ENCODE peak calls at places on chromosomes 13 and 19, in six cellular contexts. One of them, this sample, is unnamed.
A peak's percentile ranks its signal among the peaks of the same experiment; 100 is the strongest.

GRCh38 chr13:30006246-30006645 is 155.8 kb upstream of the UBL3 start:
- DNase-seq in endodermal cell: no peak
- DNase-seq in HFF-Myc: no peak
- DNase-seq in tibial nerve: no peak
- DNase-seq in right atrium auricular region: no peak
- DNase-seq in fibroblast of lung: no peak
- DNase-seq in this sample: no peak

GRCh38 chr19:41588497-41589209 is 12.7 kb downstream of the CEACAM21 start:
- DNase-seq in endodermal cell: peak; percentile 81
- DNase-seq in HFF-Myc: peak; percentile 9
- DNase-seq in tibial nerve: peak; percentile 25
- DNase-seq in right atrium auricular region: no peak
- DNase-seq in fibroblast of lung: peak; percentile 15
- DNase-seq in this sample: peak; percentile 52

GRCh38 chr13:35475960-35476943 is at the start of gene MAB21L1:
- DNase-seq in endodermal cell: peak; percentile 68
- DNase-seq in HFF-Myc: peak; percentile 96
- DNase-seq in tibial nerve: peak; percentile 77
- DNase-seq in right atrium auricular region: no peak
- DNase-seq in fibroblast of lung: peak; percentile 52
- DNase-seq in this sample: no peak

GRCh38 chr13:82364525-82364924 is 1517.7 kb downstream of the SLITRK1 start:
- DNase-seq in endodermal cell: no peak
- DNase-seq in HFF-Myc: no peak
- DNase-seq in tibial nerve: no peak
- DNase-seq in right atrium auricular region: no peak
- DNase-seq in fibroblast of lung: no peak
- DNase-seq in this sample: no peak

GRCh38 chr13:32378012-32378411 is 49.9 kb downstream of the N4BP2L1 start:
- DNase-seq in endodermal cell: no peak
- DNase-seq in HFF-Myc: no peak
- DNase-seq in tibial nerve: no peak
- DNase-seq in right atrium auricular region: no peak
- DNase-seq in fibroblast of lung: peak; percentile 14
- DNase-seq in this sample: no peak

GRCh38 chr13:106143392-106143791 is 392.1 kb downstream of the EFNB2 start:
- DNase-seq in endodermal cell: no peak
- DNase-seq in HFF-Myc: no peak
- DNase-seq in tibial nerve: no peak
- DNase-seq in right atrium auricular region: no peak
- DNase-seq in fibroblast of lung: peak; percentile 95
- DNase-seq in this sample: no peak

GRCh38 chr13:77729502-77730221 is 32.2 kb downstream of the SLAIN1 start:
- DNase-seq in endodermal cell: no peak
- DNase-seq in HFF-Myc: no peak
- DNase-seq in tibial nerve: no peak
- DNase-seq in right atrium auricular region: no peak
- DNase-seq in fibroblast of lung: no peak
- DNase-seq in this sample: no peak

GRCh38 chr19:34639491-34640085 is 37.4 kb downstream of the SCGB2B2 start:
- DNase-seq in endodermal cell: peak; percentile 80
- DNase-seq in HFF-Myc: peak; percentile 12
- DNase-seq in tibial nerve: peak; percentile 27
- DNase-seq in right atrium auricular region: no peak
- DNase-seq in fibroblast of lung: peak; percentile 80
- DNase-seq in this sample: no peak

GRCh38 chr19:3115916-3116602 is 19.8 kb upstream of the GNA15 start:
- DNase-seq in endodermal cell: peak; percentile 80
- DNase-seq in HFF-Myc: no peak
- DNase-seq in tibial nerve: no peak
- DNase-seq in right atrium auricular region: no peak
- DNase-seq in fibroblast of lung: no peak
- DNase-seq in this sample: no peak

GRCh38 chr13:112141643-112142400 is 74.9 kb downstream of the SOX1 start:
- DNase-seq in endodermal cell: no peak
- DNase-seq in HFF-Myc: no peak
- DNase-seq in tibial nerve: no peak
- DNase-seq in right atrium auricular region: no peak
- DNase-seq in fibroblast of lung: no peak
- DNase-seq in this sample: no peak

GRCh38 chr13:33512880-33513554 is 227.5 kb upstream of the STARD13 start:
- DNase-seq in endodermal cell: no peak
- DNase-seq in HFF-Myc: peak; percentile 42
- DNase-seq in tibial nerve: no peak
- DNase-seq in right atrium auricular region: no peak
- DNase-seq in fibroblast of lung: peak; percentile 54
- DNase-seq in this sample: no peak

GRCh38 chr19:32318884-32319520 is 26.4 kb upstream of the ZNF507 start:
- DNase-seq in endodermal cell: peak; percentile 90
- DNase-seq in HFF-Myc: no peak
- DNase-seq in tibial nerve: no peak
- DNase-seq in right atrium auricular region: no peak
- DNase-seq in fibroblast of lung: no peak
- DNase-seq in this sample: peak; percentile 62

GRCh38 chr19:10074153-10074552 is 12.0 kb upstream of the SHFL start:
- DNase-seq in endodermal cell: no peak
- DNase-seq in HFF-Myc: no peak
- DNase-seq in tibial nerve: no peak
- DNase-seq in right atrium auricular region: no peak
- DNase-seq in fibroblast of lung: peak; percentile 41
- DNase-seq in this sample: no peak

GRCh38 chr13:73932091-73932490 is 202.1 kb downstream of the KLF12 start:
- DNase-seq in endodermal cell: no peak
- DNase-seq in HFF-Myc: no peak
- DNase-seq in tibial nerve: no peak
- DNase-seq in right atrium auricular region: no peak
- DNase-seq in fibroblast of lung: no peak
- DNase-seq in this sample: no peak

GRCh38 chr19:6551607-6552450 is 21.0 kb downstream of the TNFSF9 start:
- DNase-seq in endodermal cell: peak; percentile 91
- DNase-seq in HFF-Myc: no peak
- DNase-seq in tibial nerve: no peak
- DNase-seq in right atrium auricular region: no peak
- DNase-seq in fibroblast of lung: no peak
- DNase-seq in this sample: no peak

GRCh38 chr19:33616857-33617256 is 4.9 kb upstream of the CHST8 start:
- DNase-seq in endodermal cell: no peak
- DNase-seq in HFF-Myc: no peak
- DNase-seq in tibial nerve: no peak
- DNase-seq in right atrium auricular region: no peak
- DNase-seq in fibroblast of lung: no peak
- DNase-seq in this sample: no peak

GRCh38 chr13:79585033-79585432 is 104.1 kb downstream of the NDFIP2 start:
- DNase-seq in endodermal cell: no peak
- DNase-seq in HFF-Myc: no peak
- DNase-seq in tibial nerve: no peak
- DNase-seq in right atrium auricular region: no peak
- DNase-seq in fibroblast of lung: no peak
- DNase-seq in this sample: no peak

GRCh38 chr13:99926014-99926731 is 45.4 kb downstream of the ZIC5 start:
- DNase-seq in endodermal cell: no peak
- DNase-seq in HFF-Myc: no peak
- DNase-seq in tibial nerve: no peak
- DNase-seq in right atrium auricular region: no peak
- DNase-seq in fibroblast of lung: peak; percentile 14
- DNase-seq in this sample: no peak

GRCh38 chr13:43156916-43157315 is 133.5 kb downstream of the DNAJC15 start:
- DNase-seq in endodermal cell: no peak
- DNase-seq in HFF-Myc: no peak
- DNase-seq in tibial nerve: no peak
- DNase-seq in right atrium auricular region: no peak
- DNase-seq in fibroblast of lung: no peak
- DNase-seq in this sample: no peak

GRCh38 chr19:3494051-3494450 is 6.4 kb downstream of the DOHH start:
- DNase-seq in endodermal cell: peak; percentile 94
- DNase-seq in HFF-Myc: no peak
- DNase-seq in tibial nerve: no peak
- DNase-seq in right atrium auricular region: no peak
- DNase-seq in fibroblast of lung: no peak
- DNase-seq in this sample: no peak

GRCh38 chr13:110233181-110233641 is 73.7 kb downstream of the COL4A1 start:
- DNase-seq in endodermal cell: peak; percentile 13
- DNase-seq in HFF-Myc: peak; percentile 88
- DNase-seq in tibial nerve: peak; percentile 82
- DNase-seq in right atrium auricular region: peak; percentile 88
- DNase-seq in fibroblast of lung: peak; percentile 95
- DNase-seq in this sample: no peak

GRCh38 chr13:92175330-92175729 is 776.9 kb downstream of the GPC5 start:
- DNase-seq in endodermal cell: peak; percentile 51
- DNase-seq in HFF-Myc: no peak
- DNase-seq in tibial nerve: peak; percentile 15
- DNase-seq in right atrium auricular region: no peak
- DNase-seq in fibroblast of lung: peak; percentile 88
- DNase-seq in this sample: no peak

GRCh38 chr13:23637813-23638212 is 67.6 kb downstream of the TNFRSF19 start:
- DNase-seq in endodermal cell: no peak
- DNase-seq in HFF-Myc: no peak
- DNase-seq in tibial nerve: no peak
- DNase-seq in right atrium auricular region: no peak
- DNase-seq in fibroblast of lung: no peak
- DNase-seq in this sample: no peak

GRCh38 chr19:41753936-41754529 is 1.3 kb upstream of the CEACAM6 start:
- DNase-seq in endodermal cell: peak; percentile 85
- DNase-seq in HFF-Myc: peak; percentile 3
- DNase-seq in tibial nerve: peak; percentile 53
- DNase-seq in right atrium auricular region: no peak
- DNase-seq in fibroblast of lung: peak; percentile 11
- DNase-seq in this sample: no peak

GRCh38 chr19:3783660-3784584 is 2.3 kb downstream of the MATK start:
- DNase-seq in endodermal cell: peak; percentile 86
- DNase-seq in HFF-Myc: no peak
- DNase-seq in tibial nerve: no peak
- DNase-seq in right atrium auricular region: no peak
- DNase-seq in fibroblast of lung: no peak
- DNase-seq in this sample: no peak

GRCh38 chr13:27339299-27339698 is 68.7 kb downstream of the RASL11A start:
- DNase-seq in endodermal cell: peak; percentile 92
- DNase-seq in HFF-Myc: peak; percentile 22
- DNase-seq in tibial nerve: peak; percentile 29
- DNase-seq in right atrium auricular region: no peak
- DNase-seq in fibroblast of lung: peak; percentile 61
- DNase-seq in this sample: no peak

GRCh38 chr19:17685451-17686026 is 2.6 kb downstream of the UNC13A start:
- DNase-seq in endodermal cell: peak; percentile 83
- DNase-seq in HFF-Myc: no peak
- DNase-seq in tibial nerve: no peak
- DNase-seq in right atrium auricular region: no peak
- DNase-seq in fibroblast of lung: no peak
- DNase-seq in this sample: no peak

GRCh38 chr13:21124853-21125252 is 51.5 kb downstream of the SKA3 start:
- DNase-seq in endodermal cell: no peak
- DNase-seq in HFF-Myc: no peak
- DNase-seq in tibial nerve: no peak
- DNase-seq in right atrium auricular region: no peak
- DNase-seq in fibroblast of lung: peak; percentile 59
- DNase-seq in this sample: no peak

GRCh38 chr19:940591-941291 is 14.9 kb downstream of the ARID3A start:
- DNase-seq in endodermal cell: no peak
- DNase-seq in HFF-Myc: no peak
- DNase-seq in tibial nerve: peak; percentile 55
- DNase-seq in right atrium auricular region: peak; percentile 65
- DNase-seq in fibroblast of lung: peak; percentile 91
- DNase-seq in this sample: no peak

DNA sequence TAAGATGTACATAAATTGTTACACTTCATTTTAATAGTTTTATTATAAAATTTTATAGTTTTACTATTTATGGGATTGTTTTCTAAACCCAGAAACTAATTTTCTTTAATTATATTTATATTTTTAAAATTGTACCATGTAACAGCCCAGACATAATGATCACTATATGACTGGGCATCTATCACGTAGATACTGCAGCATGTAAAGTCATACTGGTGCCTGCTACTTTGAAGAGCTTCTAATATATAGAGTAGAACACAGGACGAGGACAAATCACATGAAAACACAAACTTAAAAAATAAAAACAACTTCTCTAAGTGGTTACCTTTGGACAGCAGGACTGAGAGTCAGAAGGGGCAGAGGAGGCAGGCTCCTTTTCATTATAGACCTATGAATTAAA is 5.3 kb downstream of the ELF1 start:
- DNase-seq in endodermal cell: no peak
- DNase-seq in HFF-Myc: no peak
- DNase-seq in tibial nerve: no peak
- DNase-seq in right atrium auricular region: no peak
- DNase-seq in fibroblast of lung: no peak
- DNase-seq in this sample: no peak
- H3K4me3 ChIP-seq in endodermal cell: no peak overlapping the region
- H3K4me3 ChIP-seq in HFF-Myc: no peak overlapping the region
- H3K4me3 ChIP-seq in tibial nerve: no peak overlapping the region
- H3K4me3 ChIP-seq in right atrium auricular region: no peak overlapping the region
- H3K4me3 ChIP-seq in fibroblast of lung: no peak overlapping the region
- H3K4me3 ChIP-seq in this sample: no peak overlapping the region

GRCh38 chr19:21143428-21143827 is 1.6 kb downstream of the ZNF431 start:
- DNase-seq in endodermal cell: no peak
- DNase-seq in HFF-Myc: no peak
- DNase-seq in tibial nerve: no peak
- DNase-seq in right atrium auricular region: no peak
- DNase-seq in fibroblast of lung: no peak
- DNase-seq in this sample: no peak
- H3K4me3 ChIP-seq in endodermal cell: peak overlapping the region; percentile 92
- H3K4me3 ChIP-seq in HFF-Myc: no peak overlapping the region
- H3K4me3 ChIP-seq in tibial nerve: no peak overlapping the region
- H3K4me3 ChIP-seq in right atrium auricular region: no peak overlapping the region
- H3K4me3 ChIP-seq in fibroblast of lung: no peak overlapping the region
- H3K4me3 ChIP-seq in this sample: no peak overlapping the region

GRCh38 chr19:46408611-46409039 is 4.7 kb downstream of the CCDC8 start:
- DNase-seq in endodermal cell: peak; percentile 75
- DNase-seq in HFF-Myc: no peak
- DNase-seq in tibial nerve: peak; percentile 25
- DNase-seq in right atrium auricular region: peak; percentile 89
- DNase-seq in fibroblast of lung: peak; percentile 85
- DNase-seq in this sample: no peak
- H3K4me3 ChIP-seq in endodermal cell: peak overlapping the region; percentile 70
- H3K4me3 ChIP-seq in HFF-Myc: peak overlapping the region; percentile 2
- H3K4me3 ChIP-seq in tibial nerve: no peak overlapping the region
- H3K4me3 ChIP-seq in right atrium auricular region: peak overlapping the region; percentile 13
- H3K4me3 ChIP-seq in fibroblast of lung: peak overlapping the region; percentile 17
- H3K4me3 ChIP-seq in this sample: peak overlapping the region; percentile 10

GRCh38 chr19:11673608-11674041 is 65.1 kb downstream of the ZNF823 start:
- DNase-seq in endodermal cell: peak; percentile 93
- DNase-seq in HFF-Myc: no peak
- DNase-seq in tibial nerve: peak; percentile 41
- DNase-seq in right atrium auricular region: peak; percentile 81
- DNase-seq in fibroblast of lung: peak; percentile 73
- DNase-seq in this sample: peak; percentile 70
- H3K4me3 ChIP-seq in endodermal cell: peak overlapping the region; percentile 58
- H3K4me3 ChIP-seq in HFF-Myc: no peak overlapping the region
- H3K4me3 ChIP-seq in tibial nerve: peak overlapping the region; percentile 24
- H3K4me3 ChIP-seq in right atrium auricular region: peak overlapping the region; percentile 56
- H3K4me3 ChIP-seq in fibroblast of lung: peak overlapping the region; percentile 55
- H3K4me3 ChIP-seq in this sample: peak overlapping the region; percentile 39

DNA sequence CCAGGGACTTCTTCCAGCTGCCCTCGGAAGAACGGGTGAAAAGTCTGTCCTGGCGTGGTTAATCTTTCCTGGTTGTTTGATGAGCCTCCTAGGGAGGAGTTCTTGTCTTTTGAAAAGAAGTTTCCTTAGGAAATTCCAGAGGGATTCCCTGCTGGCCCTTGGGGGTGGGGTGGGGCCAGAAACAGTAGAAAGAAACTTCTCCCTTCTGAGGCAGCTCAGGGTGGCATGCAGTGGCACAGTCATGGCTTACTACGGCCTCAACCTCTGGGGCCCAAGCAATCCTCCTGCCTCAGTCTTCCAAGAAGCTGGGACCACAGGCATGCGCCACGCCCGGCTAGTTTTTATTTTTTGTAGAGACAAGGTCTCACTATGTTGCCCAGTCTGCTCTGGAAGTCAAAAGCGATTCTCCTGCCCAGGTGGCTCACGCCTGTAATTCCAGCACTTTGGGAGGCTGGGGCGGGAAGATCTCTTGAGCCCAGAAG is 1.5 kb downstream of the ZNF101 start:
- DNase-seq in endodermal cell: peak; percentile 84
- DNase-seq in HFF-Myc: no peak
- DNase-seq in tibial nerve: no peak
- DNase-seq in right atrium auricular region: no peak
- DNase-seq in fibroblast of lung: no peak
- DNase-seq in this sample: no peak
- H3K4me3 ChIP-seq in endodermal cell: peak overlapping the region; percentile 96
- H3K4me3 ChIP-seq in HFF-Myc: peak overlapping the region; percentile 56
- H3K4me3 ChIP-seq in tibial nerve: no peak overlapping the region
- H3K4me3 ChIP-seq in right atrium auricular region: no peak overlapping the region
- H3K4me3 ChIP-seq in fibroblast of lung: peak overlapping the region; percentile 85
- H3K4me3 ChIP-seq in this sample: peak overlapping the region; percentile 80